ENCODE peak calls at places on chromosome 19, in six cellular contexts. I is IMR-90, H is neuronal stem cell, N is trophoblast cell, K is mesenchymal stem cell, W is H1. B is an unnamed sample.

GRCh38 chr19:16374436-16374835 is 49.8 kb downstream of the KLF2 start:
- DNase-seq in I (no peak), H (no peak), N (no peak), K (no peak), W (no peak), B (no peak)

GRCh38 chr19:38713227-38713649 is 31.0 kb downstream of the CAPN12 start:
- DNase-seq in I (peak), H (no peak), N (no peak), K (no peak), W (no peak), B (no peak)

GRCh38 chr19:55346725-55347441 is 7.2 kb downstream of the KMT5C start:
- DNase-seq in I (no peak), H (no peak), N (no peak), K (no peak), W (no peak), B (no peak)

GRCh38 chr19:4065430-4066175 is 1.1 kb downstream of the ZBTB7A start:
- DNase-seq in I (peak), H (peak), N (peak), K (peak), W (peak), B (peak)

GRCh38 chr19:17873661-17874422 is 2.1 kb downstream of the SLC5A5 start:
- DNase-seq in I (no peak), H (peak), N (peak), K (peak), W (peak), B (peak)

GRCh38 chr19:52258426-52258825 is 11.0 kb upstream of the ZNF766 start:
- DNase-seq in I (peak), H (no peak), N (no peak), K (no peak), W (no peak), B (no peak)

GRCh38 chr19:43474986-43475705 is 9.7 kb upstream of the LYPD3 start:
- DNase-seq in I (peak), H (peak), N (peak), K (peak), W (peak), B (peak)

GRCh38 chr19:18645035-18645511 is 8.2 kb downstream of the KLHL26 start:
- DNase-seq in I (no peak), H (no peak), N (no peak), K (no peak), W (no peak), B (no peak)

GRCh38 chr19:9700229-9700981 is 25.5 kb upstream of the ZNF562 start:
- DNase-seq in I (no peak), H (no peak), N (no peak), K (no peak), W (no peak), B (no peak)

GRCh38 chr19:17205237-17206140 is 9.7 kb upstream of the USE1 start:
- DNase-seq in I (peak), H (no peak), N (peak), K (peak), W (peak), B (peak)

GRCh38 chr19:40614595-40615411 is 13.6 kb downstream of the LTBP4 start:
- DNase-seq in I (peak), H (peak), N (peak), K (peak), W (peak), B (peak)

GRCh38 chr19:10461047-10461949 is 41.0 kb downstream of the PDE4A start:
- DNase-seq in I (peak), H (peak), N (peak), K (peak), W (peak), B (peak)

GRCh38 chr19:10289167-10289835 is 451 bp upstream of the ICAM5 start:
- DNase-seq in I (peak), H (no peak), N (peak), K (peak), W (peak), B (peak)

GRCh38 chr19:19592690-19593089 is 25.8 kb downstream of the PBX4 start:
- DNase-seq in I (no peak), H (no peak), N (no peak), K (no peak), W (no peak), B (no peak)

GRCh38 chr19:29704562-29705558 is 10.2 kb downstream of the C19orf12 start:
- DNase-seq in I (no peak), H (no peak), N (no peak), K (no peak), W (no peak), B (no peak)

GRCh38 chr19:16066611-16067104 is 9.6 kb upstream of the TPM4 start:
- DNase-seq in I (peak), H (no peak), N (peak), K (no peak), W (no peak), B (peak)

GRCh38 chr19:43596842-43597461 is 557 bp downstream of the ZNF576 start:
- DNase-seq in I (peak), H (no peak), N (no peak), K (peak), W (no peak), B (no peak)

GRCh38 chr19:35457173-35457572 is 9.1 kb downstream of the FFAR2 start:
- DNase-seq in I (no peak), H (no peak), N (no peak), K (no peak), W (no peak), B (no peak)

GRCh38 chr19:7112675-7113074 is 43.2 kb downstream of the ZNF557 start:
- DNase-seq in I (no peak), H (no peak), N (no peak), K (no peak), W (no peak), B (no peak)

GRCh38 chr19:14015454-14016035 is 9.4 kb upstream of the RFX1 start:
- DNase-seq in I (no peak), H (no peak), N (peak), K (no peak), W (no peak), B (no peak)

GRCh38 chr19:44891016-44891882 is at the start of gene TOMM40:
- DNase-seq in I (peak), H (no peak), N (no peak), K (peak), W (peak), B (no peak)

GRCh38 chr19:13053761-13054604 is 48.7 kb downstream of the LYL1 start:
- DNase-seq in I (peak), H (peak), N (peak), K (peak), W (no peak), B (no peak)

GRCh38 chr19:15318241-15318691 is 14.1 kb downstream of the BRD4 start:
- DNase-seq in I (peak), H (no peak), N (peak), K (no peak), W (no peak), B (no peak)

GRCh38 chr19:37691881-37692504 is 27.6 kb downstream of the ZNF607 start:
- DNase-seq in I (peak), H (peak), N (peak), K (peak), W (peak), B (peak)

GRCh38 chr19:14361824-14362223 is 19.4 kb upstream of the ADGRE5 start:
- DNase-seq in I (no peak), H (no peak), N (no peak), K (no peak), W (peak), B (peak)

GRCh38 chr19:29815231-29815630 is 3.4 kb downstream of the CCNE1 start:
- DNase-seq in I (no peak), H (no peak), N (no peak), K (no peak), W (no peak), B (no peak)

GRCh38 chr19:38990949-38991697 is 15.6 kb upstream of the FBXO17 start:
- DNase-seq in I (no peak), H (no peak), N (no peak), K (no peak), W (no peak), B (no peak)

GRCh38 chr19:52991484-52991883 is 22.2 kb upstream of the ERVV-1 start:
- DNase-seq in I (peak), H (no peak), N (peak), K (peak), W (no peak), B (no peak)

GRCh38 chr19:45761714-45762113 is 7.3 kb downstream of the SIX5 start:
- DNase-seq in I (no peak), H (no peak), N (no peak), K (no peak), W (peak), B (no peak)

DNA sequence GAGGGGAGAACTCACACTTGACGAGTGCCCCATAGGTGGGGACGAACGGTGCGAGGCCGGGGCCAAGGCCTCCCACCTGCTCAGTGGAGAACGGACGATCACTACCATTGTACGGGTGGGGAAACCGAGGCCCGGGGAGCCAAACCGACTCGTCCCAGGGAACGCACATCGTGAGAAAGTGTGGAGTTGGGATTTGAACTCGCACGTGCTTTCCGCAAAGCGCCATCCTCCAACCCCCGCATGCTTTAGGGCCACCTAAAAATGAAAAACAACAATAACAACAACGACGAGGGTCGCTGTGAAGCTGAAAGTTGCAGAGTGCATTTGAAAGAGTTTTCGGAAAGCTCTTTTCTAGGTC is 458 bp downstream of the ARHGEF1 start:
- DNase-seq in I (no peak), H (no peak), N (no peak), K (no peak), W (no peak), B (no peak)
- H3K18ac ChIP-seq in I (peak), H (peak), N (peak), K (peak), W (peak), B (no peak)

GRCh38 chr19:6033744-6034264 is 55.9 kb upstream of the RANBP3 start:
- DNase-seq in I (no peak), H (no peak), N (no peak), K (no peak), W (no peak), B (no peak)
- H3K14ac ChIP-seq in I (no peak), H (no peak), N (no peak), K (no peak), W (no peak), B (no peak)

GRCh38 chr19:2793126-2793525 is 7.8 kb downstream of the THOP1 start:
- DNase-seq in I (no peak), H (no peak), N (no peak), K (no peak), W (no peak), B (no peak)
- H2BK120ac ChIP-seq in I (no peak), H (no peak), N (no peak), K (no peak), W (no peak), B (no peak)

GRCh38 chr19:58559275-58560006 is 1.0 kb upstream of the UBE2M start:
- DNase-seq in I (peak), H (peak), N (peak), K (peak), W (peak), B (peak)

GRCh38 chr19:58558066-58558622 is at the start of gene UBE2M:
- DNase-seq in I (no peak), H (no peak), N (peak), K (peak), W (no peak), B (peak)

GRCh38 chr19:58557253-58558065 is 952 bp downstream of the UBE2M start:
- DNase-seq in I (no peak), H (no peak), N (no peak), K (no peak), W (no peak), B (no peak)

GRCh38 chr19:58560007-58560887 is 1.8 kb upstream of the UBE2M start:
- DNase-seq in I (no peak), H (no peak), N (no peak), K (no peak), W (no peak), B (no peak)

DNA sequence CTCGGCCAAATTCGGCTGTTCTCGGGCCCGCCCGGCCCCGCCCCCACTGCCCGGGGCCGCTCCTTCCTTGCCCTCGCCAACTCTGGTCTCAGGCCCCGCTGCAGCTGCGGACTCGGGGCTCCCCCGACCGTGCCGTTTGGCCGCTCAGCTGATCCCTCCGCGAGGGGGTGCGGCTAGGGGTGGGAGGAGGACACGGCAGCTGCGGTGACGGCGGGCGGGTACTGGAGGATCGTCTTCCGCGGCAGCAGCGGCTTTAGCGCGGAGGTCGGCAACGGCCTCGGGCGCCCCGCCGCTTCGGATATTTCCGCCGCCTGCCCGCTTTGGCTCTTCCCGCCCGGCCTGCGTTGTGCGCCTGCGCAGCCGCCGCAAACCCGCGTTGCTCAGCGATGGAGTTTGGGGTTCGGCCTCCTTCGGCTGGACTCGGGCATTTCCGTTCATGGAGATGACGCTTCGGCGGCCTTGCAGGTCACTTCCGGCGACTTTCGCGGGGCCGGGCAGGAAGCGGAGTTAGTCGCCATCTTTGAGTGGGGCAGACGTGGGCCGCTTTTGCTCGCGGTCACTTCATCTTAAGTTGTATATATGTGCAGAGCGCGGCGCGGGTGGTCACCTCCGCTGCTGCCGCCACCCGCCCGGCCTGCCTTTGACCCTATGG is 338 bp upstream of the UBE2M start:
- DNase-seq in I (peak), H (peak), N (peak), K (peak), W (peak), B (peak)
- H3K18ac ChIP-seq in I (peak), H (peak), N (peak), K (peak), W (peak), B (peak)

GRCh38 chr19:50562996-50563395 is 5.2 kb downstream of the LRRC4B start:
- DNase-seq in I (no peak), H (no peak), N (no peak), K (no peak), W (no peak), B (no peak)

GRCh38 chr19:50562329-50562728 is 5.9 kb downstream of the LRRC4B start:
- DNase-seq in I (no peak), H (no peak), N (no peak), K (no peak), W (no peak), B (no peak)

GRCh38 chr19:50565984-50566903 is 2.0 kb downstream of the LRRC4B start:
- DNase-seq in I (no peak), H (no peak), N (no peak), K (no peak), W (peak), B (no peak)

GRCh38 chr19:50563597-50563996 is 4.6 kb downstream of the LRRC4B start:
- DNase-seq in I (no peak), H (no peak), N (no peak), K (no peak), W (no peak), B (no peak)

DNA sequence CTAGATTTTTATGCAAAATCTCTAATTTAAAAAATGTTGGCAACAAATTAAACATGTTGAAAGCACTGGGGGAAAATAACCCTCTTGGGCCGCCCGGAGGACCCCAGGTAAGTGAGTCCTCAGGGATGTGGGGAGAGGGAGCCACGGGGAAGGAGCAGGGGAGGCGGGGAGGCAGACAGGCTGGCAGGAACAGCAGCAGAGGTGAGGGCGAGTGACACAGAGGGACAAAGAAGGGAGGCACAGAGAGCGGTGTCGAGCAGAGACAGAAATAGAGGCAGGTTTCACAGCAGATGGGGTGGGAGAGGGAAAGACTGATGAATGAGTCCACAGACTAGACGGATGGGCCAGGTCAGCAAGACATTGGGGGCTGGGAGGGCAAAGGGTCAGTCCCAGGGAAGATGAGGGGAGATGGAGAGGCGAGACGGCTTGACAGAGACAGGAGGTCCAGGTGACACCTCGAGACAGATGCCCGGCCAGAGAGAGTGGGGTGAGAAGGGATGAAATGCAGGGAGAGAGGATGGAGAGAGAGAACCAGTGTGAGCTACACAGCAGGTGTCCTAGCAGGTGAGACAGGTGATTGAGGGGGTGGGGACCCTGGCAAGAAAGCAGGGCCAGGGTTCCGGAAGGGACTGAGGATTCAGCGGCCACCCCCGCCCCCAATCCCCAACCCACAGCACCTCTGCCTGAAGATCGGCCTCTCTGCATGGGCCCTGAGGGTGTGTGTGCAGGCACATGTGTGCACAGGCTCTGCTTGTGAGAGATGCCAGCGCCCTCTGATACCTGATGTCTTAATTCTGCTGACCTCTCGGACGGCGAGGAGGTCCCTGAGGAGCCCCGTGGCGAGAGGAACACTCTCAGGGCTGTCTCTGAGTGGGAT is 3.8 kb downstream of the LRRC4B start:
- DNase-seq in I (no peak), H (no peak), N (no peak), K (no peak), W (no peak), B (no peak)
- H3K14ac ChIP-seq in I (no peak), H (no peak), N (no peak), K (no peak), W (no peak), B (no peak)

GRCh38 chr19:48424694-48425219 is 21.0 kb upstream of the GRWD1 start:
- DNase-seq in I (peak), H (no peak), N (peak), K (peak), W (no peak), B (peak)
- H2BK120ac ChIP-seq in I (peak), H (no peak), N (peak), K (peak), W (no peak), B (no peak)